ENCODE peak calls at places on chromosomes 7 and 10, in four cellular contexts. C is SJSA1, I is Karpas-422, E is WERI-Rb-1. H is an unnamed sample.

GRCh38 chr10:117609095-117609821 is 66.7 kb downstream of the EMX2 start:
- DNase-seq in C (peak), I (no peak), E (no peak), H (peak)

GRCh38 chr10:92419740-92420553 is 129.0 kb downstream of the MARCHF5 start:
- DNase-seq in C (no peak), I (no peak), E (no peak), H (peak)

GRCh38 chr10:71583076-71583475 is 136.5 kb downstream of the C10orf105 start:
- DNase-seq in C (no peak), I (no peak), E (no peak), H (no peak)

GRCh38 chr10:74150151-74151056 is at the start of gene AP3M1:
- DNase-seq in C (no peak), I (peak), E (peak), H (peak)

GRCh38 chr10:47314416-47314970 is 7.8 kb upstream of the GDF2 start:
- DNase-seq in C (no peak), I (no peak), E (no peak), H (no peak)

GRCh38 chr10:60521974-60522405 is 132.3 kb upstream of the ANK3 start:
- DNase-seq in C (no peak), I (no peak), E (no peak), H (peak)

GRCh38 chr10:96374985-96375830 is 16.4 kb upstream of the OPALIN start:
- DNase-seq in C (peak), I (peak), E (peak), H (peak)

GRCh38 chr10:101001225-101002035 is 1.8 kb downstream of the LZTS2 start:
- DNase-seq in C (peak), I (no peak), E (peak), H (peak)

GRCh38 chr10:75651452-75651851 is 220.0 kb downstream of the LRMDA start:
- DNase-seq in C (no peak), I (no peak), E (peak), H (no peak)

GRCh38 chr10:109894516-109894915 is 28.8 kb downstream of the XPNPEP1 start:
- DNase-seq in C (no peak), I (no peak), E (peak), H (no peak)

GRCh38 chr7:27185013-27185707 is at the start of gene HOXA11:
- DNase-seq in C (peak), I (no peak), E (peak), H (peak)

GRCh38 chr10:89944138-89944537 is 242.7 kb downstream of the KIF20B start:
- DNase-seq in C (no peak), I (no peak), E (no peak), H (no peak)

GRCh38 chr10:89250814-89251416 is 660 bp downstream of the LIPA start:
- DNase-seq in C (no peak), I (peak), E (no peak), H (peak)

GRCh38 chr7:3897430-3898385 is 596.7 kb downstream of the SDK1 start:
- DNase-seq in C (no peak), I (peak), E (peak), H (peak)

GRCh38 chr10:3131098-3131497 is 41.5 kb downstream of the PITRM1 start:
- DNase-seq in C (no peak), I (no peak), E (no peak), H (peak)

GRCh38 chr7:98027342-98028033 is 37.5 kb upstream of the OCM2 start:
- DNase-seq in C (no peak), I (no peak), E (no peak), H (no peak)

GRCh38 chr7:111741811-111742240 is 179.5 kb upstream of the IMMP2L start:
- DNase-seq in C (no peak), I (peak), E (peak), H (peak)

GRCh38 chr7:29160080-29160479 is 13.7 kb upstream of the CPVL start:
- DNase-seq in C (no peak), I (no peak), E (no peak), H (no peak)